ENCODE peak calls at places on chromosomes 7 and 10, in seven cellular contexts. S, Y, N, A, B, W and X are unnamed samples.

GRCh38 chr7:131040467-131040932 is 287.2 kb upstream of the MKLN1 start:
- DNase-seq in S (peak; percentile 77), Y (peak; percentile 68), N (peak; percentile 79), A (no peak), B (peak; percentile 73), W (peak; percentile 71), X (peak; percentile 70)

GRCh38 chr7:157266272-157266671 is 70.5 kb upstream of the DNAJB6 start:
- DNase-seq in S (peak; percentile 30), Y (no peak), N (no peak), A (no peak), B (no peak), W (no peak), X (no peak)

GRCh38 chr10:101941871-101942270 is 98.3 kb upstream of the KCNIP2 start:
- DNase-seq in S (peak; percentile 59), Y (no peak), N (no peak), A (no peak), B (no peak), W (no peak), X (no peak)

GRCh38 chr10:25059990-25060389 is 43.6 kb downstream of the THNSL1 start:
- DNase-seq in S (peak; percentile 75), Y (no peak), N (peak; percentile 19), A (no peak), B (peak; percentile 79), W (peak; percentile 49), X (no peak)

GRCh38 chr10:96858706-96859050 is 26.6 kb downstream of the LCOR start:
- DNase-seq in S (no peak), Y (no peak), N (peak; percentile 48), A (no peak), B (no peak), W (no peak), X (peak; percentile 47)

GRCh38 chr10:126504051-126504760 is 115.9 kb upstream of the ADAM12 start:
- DNase-seq in S (peak; percentile 64), Y (peak; percentile 59), N (peak; percentile 55), A (no peak), B (peak; percentile 68), W (peak; percentile 43), X (peak; percentile 58)

GRCh38 chr10:6136215-6137201 is 47.7 kb downstream of the RBM17 start:
- DNase-seq in S (peak; percentile 86), Y (no peak), N (no peak), A (peak; percentile 48), B (no peak), W (no peak), X (no peak)

GRCh38 chr10:32111585-32111984 is 55.4 kb upstream of the KIF5B start:
- DNase-seq in S (no peak), Y (no peak), N (no peak), A (no peak), B (no peak), W (no peak), X (no peak)

GRCh38 chr7:1547777-1548437 is 8.1 kb downstream of the TMEM184A start:
- DNase-seq in S (no peak), Y (no peak), N (no peak), A (no peak), B (no peak), W (no peak), X (no peak)

GRCh38 chr10:128036746-128037542 is 89.3 kb downstream of the MKI67 start:
- DNase-seq in S (peak; percentile 16), Y (no peak), N (no peak), A (no peak), B (peak; percentile 10), W (no peak), X (no peak)

GRCh38 chr10:118956253-118957140 is 73.0 kb upstream of the NANOS1 start:
- DNase-seq in S (no peak), Y (no peak), N (no peak), A (no peak), B (no peak), W (no peak), X (no peak)

GRCh38 chr7:148390381-148390780 is 200.2 kb upstream of the C7orf33 start:
- DNase-seq in S (no peak), Y (no peak), N (no peak), A (no peak), B (no peak), W (no peak), X (no peak)

GRCh38 chr7:128778946-128779345 is 3.4 kb upstream of the OPN1SW start:
- DNase-seq in S (no peak), Y (no peak), N (no peak), A (no peak), B (no peak), W (no peak), X (no peak)

GRCh38 chr10:61662794-61663259 is at the start of gene CABCOCO1:
- DNase-seq in S (peak; percentile 32), Y (no peak), N (peak; percentile 83), A (peak; percentile 83), B (peak; percentile 47), W (peak; percentile 70), X (no peak)

GRCh38 chr7:68770649-68771048 is 827.6 kb upstream of the AUTS2 start:
- DNase-seq in S (no peak), Y (no peak), N (peak; percentile 38), A (no peak), B (no peak), W (peak; percentile 19), X (no peak)

GRCh38 chr7:29921404-29922010 is 68.1 kb downstream of the SCRN1 start:
- DNase-seq in S (peak; percentile 57), Y (peak; percentile 80), N (peak; percentile 68), A (no peak), B (peak; percentile 46), W (peak; percentile 46), X (peak; percentile 80)

GRCh38 chr10:43233601-43234430 is 33.0 kb downstream of the RASGEF1A start:
- DNase-seq in S (no peak), Y (no peak), N (no peak), A (peak; percentile 24), B (no peak), W (peak; percentile 2), X (no peak)

GRCh38 chr7:30931161-30931926 is 19.7 kb downstream of the AQP1 start:
- DNase-seq in S (no peak), Y (no peak), N (peak; percentile 1), A (peak; percentile 68), B (no peak), W (peak; percentile 74), X (no peak)

GRCh38 chr10:132371641-132372081 is 25.3 kb upstream of the PWWP2B start:
- DNase-seq in S (no peak), Y (peak; percentile 56), N (no peak), A (no peak), B (peak; percentile 15), W (no peak), X (no peak)

GRCh38 chr10:3136336-3136735 is 36.2 kb downstream of the PITRM1 start:
- DNase-seq in S (peak; percentile 10), Y (no peak), N (peak; percentile 42), A (peak; percentile 85), B (no peak), W (peak; percentile 48), X (no peak)

GRCh38 chr10:26950934-26951333 is 90.2 kb upstream of the ABI1 start:
- DNase-seq in S (no peak), Y (no peak), N (no peak), A (no peak), B (no peak), W (no peak), X (no peak)

GRCh38 chr10:12795723-12796122 is 205.8 kb downstream of the CCDC3 start:
- DNase-seq in S (no peak), Y (no peak), N (no peak), A (peak; percentile 79), B (no peak), W (peak; percentile 32), X (no peak)

DNA sequence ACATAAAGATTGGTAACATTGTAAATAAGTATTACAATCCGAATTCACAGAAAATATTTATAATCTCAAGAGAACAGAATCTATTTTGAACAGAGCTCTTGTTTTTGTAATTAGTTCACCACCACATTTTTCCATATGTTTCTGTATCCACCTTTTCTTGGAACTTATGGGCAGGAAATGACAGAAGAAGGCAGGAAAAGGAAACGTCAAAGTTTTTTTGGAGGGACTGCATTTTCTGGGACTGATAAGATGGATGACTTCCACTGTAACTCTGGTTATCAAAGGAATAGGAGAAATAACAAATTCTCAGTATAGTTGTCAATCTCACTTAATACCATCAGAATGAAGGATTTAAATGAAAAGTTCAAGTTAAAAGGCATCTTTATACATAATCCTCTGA is 75.1 kb upstream of the SMNDC1 start:
- DNase-seq in S (no peak), Y (no peak), N (no peak), A (no peak), B (no peak), W (no peak), X (no peak)
- TF ChIP-seq POLR2A in S (no peak), Y (no peak), N (no peak), A (no peak), B (no peak), W (no peak), X (no peak)

GRCh38 chr7:20624666-20625385 is 9.4 kb downstream of the ABCB5 start:
- DNase-seq in S (no peak), Y (no peak), N (no peak), A (no peak), B (no peak), W (no peak), X (no peak)
- TF ChIP-seq POLR2A in S (no peak), Y (no peak), N (no peak), A (no peak), B (no peak), W (no peak), X (no peak)

DNA sequence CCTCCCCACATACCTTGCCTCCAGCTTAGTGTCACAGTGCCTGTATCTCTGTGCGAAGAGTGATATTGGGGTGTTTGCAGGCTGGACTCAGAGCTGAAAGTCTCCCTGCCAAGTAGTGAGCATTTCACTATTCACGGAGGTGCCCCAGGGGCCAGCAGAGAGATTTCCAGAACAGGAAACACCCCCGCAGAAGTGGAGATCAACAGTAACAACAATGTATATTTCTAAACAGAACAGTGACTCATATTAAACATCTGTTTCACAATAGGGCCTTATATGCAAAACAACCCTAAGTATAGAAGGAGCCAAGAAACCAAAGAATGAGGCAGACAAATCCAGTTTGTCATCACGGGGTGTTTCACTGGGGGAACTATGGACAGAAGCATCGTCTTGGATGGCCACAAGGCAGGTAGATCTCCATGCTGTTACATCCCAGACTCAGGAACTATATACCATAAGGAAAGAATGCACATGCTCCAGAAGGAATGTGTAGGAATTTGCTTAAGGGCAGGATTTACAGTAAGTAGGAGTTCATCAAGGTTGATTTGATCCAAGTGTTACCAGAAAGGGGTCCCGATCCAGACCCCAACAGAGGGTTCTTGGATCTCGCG is 29.3 kb upstream of the CCL24 start:
- DNase-seq in S (peak; percentile 93), Y (peak; percentile 96), N (peak; percentile 46), A (no peak), B (no peak), W (no peak), X (peak; percentile 27)
- TF ChIP-seq POLR2A in S (no peak), Y (peak; percentile 67), N (no peak), A (no peak), B (no peak), W (no peak), X (peak; percentile 50)

GRCh38 chr7:102393467-102393866 is 2.7 kb upstream of the PRKRIP1 start:
- DNase-seq in S (no peak), Y (no peak), N (no peak), A (no peak), B (no peak), W (no peak), X (no peak)

GRCh38 chr7:102395620-102395957 is 574 bp upstream of the PRKRIP1 start:
- DNase-seq in S (peak; percentile 19), Y (peak; percentile 27), N (no peak), A (peak; percentile 55), B (no peak), W (no peak), X (no peak)

GRCh38 chr7:102396710-102397019 is 502 bp downstream of the PRKRIP1 start:
- DNase-seq in S (no peak), Y (no peak), N (no peak), A (no peak), B (no peak), W (no peak), X (no peak)

GRCh38 chr7:102398543-102398942 is 2.4 kb downstream of the PRKRIP1 start:
- DNase-seq in S (no peak), Y (no peak), N (no peak), A (no peak), B (no peak), W (no peak), X (no peak)

GRCh38 chr7:102395958-102396709 is at the start of gene PRKRIP1:
- DNase-seq in S (peak; percentile 92), Y (peak; percentile 93), N (peak; percentile 92), A (peak; percentile 92), B (peak; percentile 82), W (peak; percentile 86), X (peak; percentile 94)
- TF ChIP-seq POLR2A in S (peak; percentile 71), Y (peak; percentile 68), N (no peak), A (no peak), B (no peak), W (peak; percentile 74), X (peak; percentile 61)